ENCODE peak calls at places on chromosomes 13 and 19, in eight cellular contexts. One of them, this sample, is unnamed.

GRCh38 chr19:49716154-49716553 is 25.2 kb downstream of the CPT1C start:
- DNase-seq in astrocyte: no peak
- DNase-seq in breast epithelium: no peak
- DNase-seq in astrocyte of the cerebellum: no peak
- DNase-seq in AG04449: no peak
- DNase-seq in lower leg skin: no peak
- DNase-seq in fibroblast of pulmonary artery: no peak
- DNase-seq in CD8-positive, alpha-beta T cell: no peak
- DNase-seq in this sample: no peak

GRCh38 chr19:2016041-2016807 is 710 bp upstream of the BTBD2 start:
- DNase-seq in astrocyte: peak
- DNase-seq in breast epithelium: peak
- DNase-seq in astrocyte of the cerebellum: peak
- DNase-seq in AG04449: peak
- DNase-seq in lower leg skin: peak
- DNase-seq in fibroblast of pulmonary artery: peak
- DNase-seq in CD8-positive, alpha-beta T cell: peak
- DNase-seq in this sample: peak

GRCh38 chr19:37929512-37929911 is 22.5 kb downstream of the SIPA1L3 start:
- DNase-seq in astrocyte: no peak
- DNase-seq in breast epithelium: no peak
- DNase-seq in astrocyte of the cerebellum: no peak
- DNase-seq in AG04449: no peak
- DNase-seq in lower leg skin: no peak
- DNase-seq in fibroblast of pulmonary artery: no peak
- DNase-seq in CD8-positive, alpha-beta T cell: no peak
- DNase-seq in this sample: no peak

GRCh38 chr19:4361152-4362037 is 18.0 kb downstream of the MPND start:
- DNase-seq in astrocyte: no peak
- DNase-seq in breast epithelium: no peak
- DNase-seq in astrocyte of the cerebellum: no peak
- DNase-seq in AG04449: no peak
- DNase-seq in lower leg skin: peak
- DNase-seq in fibroblast of pulmonary artery: no peak
- DNase-seq in CD8-positive, alpha-beta T cell: no peak
- DNase-seq in this sample: no peak

GRCh38 chr19:6626764-6627163 is 35.8 kb upstream of the CD70 start:
- DNase-seq in astrocyte: no peak
- DNase-seq in breast epithelium: no peak
- DNase-seq in astrocyte of the cerebellum: no peak
- DNase-seq in AG04449: no peak
- DNase-seq in lower leg skin: no peak
- DNase-seq in fibroblast of pulmonary artery: no peak
- DNase-seq in CD8-positive, alpha-beta T cell: no peak
- DNase-seq in this sample: no peak

GRCh38 chr13:94640676-94641075 is 39.0 kb downstream of the GPR180 start:
- DNase-seq in astrocyte: peak
- DNase-seq in breast epithelium: no peak
- DNase-seq in astrocyte of the cerebellum: no peak
- DNase-seq in AG04449: no peak
- DNase-seq in lower leg skin: no peak
- DNase-seq in fibroblast of pulmonary artery: peak
- DNase-seq in CD8-positive, alpha-beta T cell: no peak
- DNase-seq in this sample: no peak

GRCh38 chr19:13053761-13054604 is 48.7 kb downstream of the LYL1 start:
- DNase-seq in astrocyte: peak
- DNase-seq in breast epithelium: peak
- DNase-seq in astrocyte of the cerebellum: peak
- DNase-seq in AG04449: peak
- DNase-seq in lower leg skin: peak
- DNase-seq in fibroblast of pulmonary artery: peak
- DNase-seq in CD8-positive, alpha-beta T cell: no peak
- DNase-seq in this sample: peak

GRCh38 chr19:2081873-2082810 is 14.0 kb downstream of the MOB3A start:
- DNase-seq in astrocyte: no peak
- DNase-seq in breast epithelium: no peak
- DNase-seq in astrocyte of the cerebellum: no peak
- DNase-seq in AG04449: no peak
- DNase-seq in lower leg skin: no peak
- DNase-seq in fibroblast of pulmonary artery: no peak
- DNase-seq in CD8-positive, alpha-beta T cell: peak
- DNase-seq in this sample: no peak

GRCh38 chr13:74203576-74203975 is 69.4 kb upstream of the KLF12 start:
- DNase-seq in astrocyte: peak
- DNase-seq in breast epithelium: no peak
- DNase-seq in astrocyte of the cerebellum: peak
- DNase-seq in AG04449: no peak
- DNase-seq in lower leg skin: no peak
- DNase-seq in fibroblast of pulmonary artery: no peak
- DNase-seq in CD8-positive, alpha-beta T cell: no peak
- DNase-seq in this sample: peak

GRCh38 chr13:80342541-80343371 is 1.8 kb upstream of the SPRY2 start:
- DNase-seq in astrocyte: peak
- DNase-seq in breast epithelium: peak
- DNase-seq in astrocyte of the cerebellum: no peak
- DNase-seq in AG04449: no peak
- DNase-seq in lower leg skin: peak
- DNase-seq in fibroblast of pulmonary artery: peak
- DNase-seq in CD8-positive, alpha-beta T cell: peak
- DNase-seq in this sample: peak

GRCh38 chr13:75418186-75418843 is 63.7 kb downstream of the TBC1D4 start:
- DNase-seq in astrocyte: no peak
- DNase-seq in breast epithelium: no peak
- DNase-seq in astrocyte of the cerebellum: no peak
- DNase-seq in AG04449: no peak
- DNase-seq in lower leg skin: no peak
- DNase-seq in fibroblast of pulmonary artery: no peak
- DNase-seq in CD8-positive, alpha-beta T cell: no peak
- DNase-seq in this sample: no peak

GRCh38 chr19:49786432-49786831 is 19.6 kb downstream of the AP2A1 start:
- DNase-seq in astrocyte: peak
- DNase-seq in breast epithelium: no peak
- DNase-seq in astrocyte of the cerebellum: no peak
- DNase-seq in AG04449: no peak
- DNase-seq in lower leg skin: no peak
- DNase-seq in fibroblast of pulmonary artery: peak
- DNase-seq in CD8-positive, alpha-beta T cell: no peak
- DNase-seq in this sample: peak

GRCh38 chr19:1776606-1777147 is 23.4 kb downstream of the ONECUT3 start:
- DNase-seq in astrocyte: no peak
- DNase-seq in breast epithelium: no peak
- DNase-seq in astrocyte of the cerebellum: no peak
- DNase-seq in AG04449: no peak
- DNase-seq in lower leg skin: no peak
- DNase-seq in fibroblast of pulmonary artery: no peak
- DNase-seq in CD8-positive, alpha-beta T cell: no peak
- DNase-seq in this sample: no peak

GRCh38 chr19:50759886-50760285 is 10.4 kb upstream of the GPR32 start:
- DNase-seq in astrocyte: no peak
- DNase-seq in breast epithelium: no peak
- DNase-seq in astrocyte of the cerebellum: no peak
- DNase-seq in AG04449: no peak
- DNase-seq in lower leg skin: no peak
- DNase-seq in fibroblast of pulmonary artery: peak
- DNase-seq in CD8-positive, alpha-beta T cell: no peak
- DNase-seq in this sample: no peak

GRCh38 chr19:20182232-20182785 is 15.3 kb downstream of the ZNF486 start:
- DNase-seq in astrocyte: no peak
- DNase-seq in breast epithelium: no peak
- DNase-seq in astrocyte of the cerebellum: no peak
- DNase-seq in AG04449: no peak
- DNase-seq in lower leg skin: no peak
- DNase-seq in fibroblast of pulmonary artery: no peak
- DNase-seq in CD8-positive, alpha-beta T cell: no peak
- DNase-seq in this sample: no peak

GRCh38 chr19:5943623-5944022 is 29.6 kb downstream of the CAPS start:
- DNase-seq in astrocyte: peak
- DNase-seq in breast epithelium: no peak
- DNase-seq in astrocyte of the cerebellum: no peak
- DNase-seq in AG04449: no peak
- DNase-seq in lower leg skin: no peak
- DNase-seq in fibroblast of pulmonary artery: peak
- DNase-seq in CD8-positive, alpha-beta T cell: no peak
- DNase-seq in this sample: no peak

GRCh38 chr19:1313695-1314613 is 28.3 kb downstream of the EFNA2 start:
- DNase-seq in astrocyte: no peak
- DNase-seq in breast epithelium: no peak
- DNase-seq in astrocyte of the cerebellum: no peak
- DNase-seq in AG04449: no peak
- DNase-seq in lower leg skin: no peak
- DNase-seq in fibroblast of pulmonary artery: no peak
- DNase-seq in CD8-positive, alpha-beta T cell: no peak
- DNase-seq in this sample: no peak

GRCh38 chr13:93217701-93218100 is 8.9 kb upstream of the GPC6 start:
- DNase-seq in astrocyte: peak
- DNase-seq in breast epithelium: no peak
- DNase-seq in astrocyte of the cerebellum: no peak
- DNase-seq in AG04449: no peak
- DNase-seq in lower leg skin: no peak
- DNase-seq in fibroblast of pulmonary artery: no peak
- DNase-seq in CD8-positive, alpha-beta T cell: no peak
- DNase-seq in this sample: peak

GRCh38 chr19:4357095-4357797 is 13.9 kb downstream of the MPND start:
- DNase-seq in astrocyte: no peak
- DNase-seq in breast epithelium: no peak
- DNase-seq in astrocyte of the cerebellum: no peak
- DNase-seq in AG04449: no peak
- DNase-seq in lower leg skin: peak
- DNase-seq in fibroblast of pulmonary artery: no peak
- DNase-seq in CD8-positive, alpha-beta T cell: no peak
- DNase-seq in this sample: no peak

GRCh38 chr13:75395056-75395455 is 86.9 kb downstream of the TBC1D4 start:
- DNase-seq in astrocyte: no peak
- DNase-seq in breast epithelium: no peak
- DNase-seq in astrocyte of the cerebellum: no peak
- DNase-seq in AG04449: no peak
- DNase-seq in lower leg skin: no peak
- DNase-seq in fibroblast of pulmonary artery: no peak
- DNase-seq in CD8-positive, alpha-beta T cell: no peak
- DNase-seq in this sample: no peak

GRCh38 chr13:53782400-53783030 is 753.9 kb downstream of the OLFM4 start:
- DNase-seq in astrocyte: peak
- DNase-seq in breast epithelium: peak
- DNase-seq in astrocyte of the cerebellum: peak
- DNase-seq in AG04449: no peak
- DNase-seq in lower leg skin: no peak
- DNase-seq in fibroblast of pulmonary artery: peak
- DNase-seq in CD8-positive, alpha-beta T cell: no peak
- DNase-seq in this sample: peak

GRCh38 chr19:56253737-56254136 is 18.8 kb upstream of the EDDM13 start:
- DNase-seq in astrocyte: peak
- DNase-seq in breast epithelium: no peak
- DNase-seq in astrocyte of the cerebellum: peak
- DNase-seq in AG04449: peak
- DNase-seq in lower leg skin: no peak
- DNase-seq in fibroblast of pulmonary artery: peak
- DNase-seq in CD8-positive, alpha-beta T cell: no peak
- DNase-seq in this sample: peak
- TF ChIP-seq CTCF in astrocyte: peak
- TF ChIP-seq CTCF in breast epithelium: peak
- TF ChIP-seq CTCF in astrocyte of the cerebellum: peak
- TF ChIP-seq CTCF in AG04449: peak
- TF ChIP-seq CTCF in lower leg skin: no peak
- TF ChIP-seq CTCF in fibroblast of pulmonary artery: peak
- TF ChIP-seq CTCF in CD8-positive, alpha-beta T cell: peak
- TF ChIP-seq CTCF in this sample: peak

GRCh38 chr13:31824705-31825512 is 85.6 kb downstream of the RXFP2 start:
- DNase-seq in astrocyte: peak
- DNase-seq in breast epithelium: no peak
- DNase-seq in astrocyte of the cerebellum: no peak
- DNase-seq in AG04449: no peak
- DNase-seq in lower leg skin: no peak
- DNase-seq in fibroblast of pulmonary artery: peak
- DNase-seq in CD8-positive, alpha-beta T cell: no peak
- DNase-seq in this sample: peak
- TF ChIP-seq CTCF in astrocyte: peak
- TF ChIP-seq CTCF in breast epithelium: no peak
- TF ChIP-seq CTCF in astrocyte of the cerebellum: no peak
- TF ChIP-seq CTCF in AG04449: no peak
- TF ChIP-seq CTCF in lower leg skin: no peak
- TF ChIP-seq CTCF in fibroblast of pulmonary artery: no peak
- TF ChIP-seq CTCF in CD8-positive, alpha-beta T cell: no peak
- TF ChIP-seq CTCF in this sample: no peak

GRCh38 chr19:15550273-15550672 is 41.9 kb downstream of the CYP4F22 start:
- DNase-seq in astrocyte: no peak
- DNase-seq in breast epithelium: no peak
- DNase-seq in astrocyte of the cerebellum: no peak
- DNase-seq in AG04449: no peak
- DNase-seq in lower leg skin: no peak
- DNase-seq in fibroblast of pulmonary artery: no peak
- DNase-seq in CD8-positive, alpha-beta T cell: no peak
- DNase-seq in this sample: no peak

GRCh38 chr19:15551183-15552004 is 43.1 kb downstream of the CYP4F22 start:
- DNase-seq in astrocyte: no peak
- DNase-seq in breast epithelium: no peak
- DNase-seq in astrocyte of the cerebellum: no peak
- DNase-seq in AG04449: no peak
- DNase-seq in lower leg skin: no peak
- DNase-seq in fibroblast of pulmonary artery: peak
- DNase-seq in CD8-positive, alpha-beta T cell: peak
- DNase-seq in this sample: no peak

GRCh38 chr19:15549581-15549980 is 41.3 kb downstream of the CYP4F22 start:
- DNase-seq in astrocyte: no peak
- DNase-seq in breast epithelium: no peak
- DNase-seq in astrocyte of the cerebellum: no peak
- DNase-seq in AG04449: no peak
- DNase-seq in lower leg skin: no peak
- DNase-seq in fibroblast of pulmonary artery: no peak
- DNase-seq in CD8-positive, alpha-beta T cell: no peak
- DNase-seq in this sample: no peak

GRCh38 chr19:15548648-15549047 is 40.3 kb downstream of the CYP4F22 start:
- DNase-seq in astrocyte: no peak
- DNase-seq in breast epithelium: no peak
- DNase-seq in astrocyte of the cerebellum: no peak
- DNase-seq in AG04449: no peak
- DNase-seq in lower leg skin: no peak
- DNase-seq in fibroblast of pulmonary artery: no peak
- DNase-seq in CD8-positive, alpha-beta T cell: no peak
- DNase-seq in this sample: no peak

DNA sequence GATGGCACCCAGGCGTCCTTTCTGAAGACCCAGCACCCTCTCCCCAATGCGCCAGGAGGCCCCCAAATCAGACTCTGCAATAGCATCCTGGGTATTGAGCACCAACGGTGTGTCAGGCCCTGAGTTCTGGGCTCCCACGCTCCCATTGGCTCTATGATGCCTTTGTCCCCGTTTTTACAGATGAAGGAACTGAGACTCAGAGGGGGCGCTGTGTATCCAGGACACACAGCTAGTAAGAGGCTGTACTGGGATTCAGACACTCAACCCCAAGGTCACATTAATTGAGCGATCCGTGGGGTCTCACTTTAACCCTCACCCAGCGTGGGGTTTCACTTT is 42.5 kb downstream of the CYP4F22 start:
- DNase-seq in astrocyte: no peak
- DNase-seq in breast epithelium: no peak
- DNase-seq in astrocyte of the cerebellum: no peak
- DNase-seq in AG04449: no peak
- DNase-seq in lower leg skin: no peak
- DNase-seq in fibroblast of pulmonary artery: no peak
- DNase-seq in CD8-positive, alpha-beta T cell: no peak
- DNase-seq in this sample: no peak
- TF ChIP-seq CTCF in astrocyte: no peak
- TF ChIP-seq CTCF in breast epithelium: no peak
- TF ChIP-seq CTCF in astrocyte of the cerebellum: no peak
- TF ChIP-seq CTCF in AG04449: no peak
- TF ChIP-seq CTCF in lower leg skin: no peak
- TF ChIP-seq CTCF in fibroblast of pulmonary artery: peak
- TF ChIP-seq CTCF in CD8-positive, alpha-beta T cell: no peak
- TF ChIP-seq CTCF in this sample: no peak

GRCh38 chr19:55216461-55217198 is 7.3 kb upstream of the PTPRH start:
- DNase-seq in astrocyte: peak
- DNase-seq in breast epithelium: peak
- DNase-seq in astrocyte of the cerebellum: peak
- DNase-seq in AG04449: peak
- DNase-seq in lower leg skin: peak
- DNase-seq in fibroblast of pulmonary artery: peak
- DNase-seq in CD8-positive, alpha-beta T cell: peak
- DNase-seq in this sample: peak
- TF ChIP-seq CTCF in astrocyte: no peak
- TF ChIP-seq CTCF in breast epithelium: no peak
- TF ChIP-seq CTCF in astrocyte of the cerebellum: no peak
- TF ChIP-seq CTCF in AG04449: no peak
- TF ChIP-seq CTCF in lower leg skin: no peak
- TF ChIP-seq CTCF in fibroblast of pulmonary artery: no peak
- TF ChIP-seq CTCF in CD8-positive, alpha-beta T cell: no peak
- TF ChIP-seq CTCF in this sample: no peak

This sample was measured in MCF 10A.